ENCODE peak calls at places on chromosome 11, in six cellular contexts. One of them, this sample, is unnamed.

GRCh38 chr11:122963981-122964380 is 17.7 kb downstream of the BSX start:
- DNase-seq in HTR-8/SVneo: no peak
- DNase-seq in H9: no peak
- DNase-seq in stimulated activated CD8-positive, alpha-beta memory T cell treated with anti-CD3 and anti-CD28 coated beads, Interleukin-15, amount 100 ng/mL, for 4 hours: no peak
- DNase-seq in HT-29: no peak
- DNase-seq in foreskin keratinocyte: peak
- DNase-seq in this sample: no peak

GRCh38 chr11:34830648-34831047 is 85.5 kb downstream of the APIP start:
- DNase-seq in HTR-8/SVneo: no peak
- DNase-seq in foreskin keratinocyte: no peak
- DNase-seq in HT-29: no peak
- DNase-seq in stimulated activated CD8-positive, alpha-beta memory T cell treated with anti-CD3 and anti-CD28 coated beads, Interleukin-15, amount 100 ng/mL, for 4 hours: no peak
- DNase-seq in H9: no peak
- DNase-seq in this sample: no peak

GRCh38 chr11:66069715-66070603 is at the start of gene PACS1:
- DNase-seq in HT-29: peak
- DNase-seq in HTR-8/SVneo: peak
- DNase-seq in H9: peak
- DNase-seq in stimulated activated CD8-positive, alpha-beta memory T cell treated with anti-CD3 and anti-CD28 coated beads, Interleukin-15, amount 100 ng/mL, for 4 hours: peak
- DNase-seq in foreskin keratinocyte: no peak
- DNase-seq in this sample: peak

GRCh38 chr11:62599909-62600308 is 1.8 kb downstream of the MTA2 start:
- DNase-seq in stimulated activated CD8-positive, alpha-beta memory T cell treated with anti-CD3 and anti-CD28 coated beads, Interleukin-15, amount 100 ng/mL, for 4 hours: no peak
- DNase-seq in foreskin keratinocyte: peak
- DNase-seq in HT-29: no peak
- DNase-seq in HTR-8/SVneo: no peak
- DNase-seq in H9: no peak
- DNase-seq in this sample: no peak

GRCh38 chr11:70879601-70880285 is 372.6 kb downstream of the SHANK2 start:
- DNase-seq in stimulated activated CD8-positive, alpha-beta memory T cell treated with anti-CD3 and anti-CD28 coated beads, Interleukin-15, amount 100 ng/mL, for 4 hours: no peak
- DNase-seq in HT-29: no peak
- DNase-seq in H9: no peak
- DNase-seq in foreskin keratinocyte: no peak
- DNase-seq in HTR-8/SVneo: no peak
- DNase-seq in this sample: no peak

GRCh38 chr11:8033312-8033715 is 46.2 kb downstream of the EIF3F start:
- DNase-seq in HT-29: peak
- DNase-seq in HTR-8/SVneo: peak
- DNase-seq in stimulated activated CD8-positive, alpha-beta memory T cell treated with anti-CD3 and anti-CD28 coated beads, Interleukin-15, amount 100 ng/mL, for 4 hours: no peak
- DNase-seq in H9: peak
- DNase-seq in foreskin keratinocyte: no peak
- DNase-seq in this sample: peak

GRCh38 chr11:8596504-8597046 is 2.5 kb upstream of the STK33 start:
- DNase-seq in H9: no peak
- DNase-seq in stimulated activated CD8-positive, alpha-beta memory T cell treated with anti-CD3 and anti-CD28 coated beads, Interleukin-15, amount 100 ng/mL, for 4 hours: no peak
- DNase-seq in HTR-8/SVneo: no peak
- DNase-seq in foreskin keratinocyte: no peak
- DNase-seq in HT-29: no peak
- DNase-seq in this sample: no peak

GRCh38 chr11:9752091-9752490 is 88.2 kb downstream of the SWAP70 start:
- DNase-seq in H9: no peak
- DNase-seq in stimulated activated CD8-positive, alpha-beta memory T cell treated with anti-CD3 and anti-CD28 coated beads, Interleukin-15, amount 100 ng/mL, for 4 hours: no peak
- DNase-seq in foreskin keratinocyte: no peak
- DNase-seq in HTR-8/SVneo: no peak
- DNase-seq in HT-29: no peak
- DNase-seq in this sample: no peak

GRCh38 chr11:88555018-88555828 is 217.7 kb upstream of the CTSC start:
- DNase-seq in HT-29: peak
- DNase-seq in stimulated activated CD8-positive, alpha-beta memory T cell treated with anti-CD3 and anti-CD28 coated beads, Interleukin-15, amount 100 ng/mL, for 4 hours: no peak
- DNase-seq in H9: no peak
- DNase-seq in foreskin keratinocyte: peak
- DNase-seq in HTR-8/SVneo: peak
- DNase-seq in this sample: peak

GRCh38 chr11:69488543-69488940 is 7.1 kb downstream of the LINC01488 start:
- DNase-seq in H9: no peak
- DNase-seq in HTR-8/SVneo: no peak
- DNase-seq in foreskin keratinocyte: no peak
- DNase-seq in stimulated activated CD8-positive, alpha-beta memory T cell treated with anti-CD3 and anti-CD28 coated beads, Interleukin-15, amount 100 ng/mL, for 4 hours: no peak
- DNase-seq in HT-29: no peak
- DNase-seq in this sample: no peak

GRCh38 chr11:21110378-21110777 is 441.0 kb downstream of the NELL1 start:
- DNase-seq in HT-29: no peak
- DNase-seq in stimulated activated CD8-positive, alpha-beta memory T cell treated with anti-CD3 and anti-CD28 coated beads, Interleukin-15, amount 100 ng/mL, for 4 hours: no peak
- DNase-seq in H9: no peak
- DNase-seq in foreskin keratinocyte: no peak
- DNase-seq in HTR-8/SVneo: no peak
- DNase-seq in this sample: no peak

GRCh38 chr11:118872403-118872821 is 11.3 kb upstream of the CXCR5 start:
- DNase-seq in stimulated activated CD8-positive, alpha-beta memory T cell treated with anti-CD3 and anti-CD28 coated beads, Interleukin-15, amount 100 ng/mL, for 4 hours: no peak
- DNase-seq in H9: no peak
- DNase-seq in foreskin keratinocyte: no peak
- DNase-seq in HTR-8/SVneo: no peak
- DNase-seq in HT-29: no peak
- DNase-seq in this sample: no peak

GRCh38 chr11:33703771-33704170 is 3.1 kb upstream of the C11orf91 start:
- DNase-seq in stimulated activated CD8-positive, alpha-beta memory T cell treated with anti-CD3 and anti-CD28 coated beads, Interleukin-15, amount 100 ng/mL, for 4 hours: no peak
- DNase-seq in HT-29: peak
- DNase-seq in H9: no peak
- DNase-seq in HTR-8/SVneo: no peak
- DNase-seq in foreskin keratinocyte: no peak
- DNase-seq in this sample: peak

This sample was measured in LoVo.